ENCODE peak calls at places on chromosomes 2 and 18, in seven cellular contexts. F, K, Q, Y, P, J and H are unnamed samples.

GRCh38 chr2:127768775-127769479 is 42.0 kb downstream of the WDR33 start:
- DNase-seq in J (no peak), P (no peak), K (no peak), Q (peak), Y (no peak), F (no peak), H (no peak)

GRCh38 chr2:94986392-94986963 is 39.0 kb upstream of the MAL start:
- DNase-seq in F (peak), Q (peak), K (peak), P (no peak), Y (no peak), J (peak), H (peak)

GRCh38 chr2:76958749-76959148 is 563.4 kb downstream of the LRRTM4 start:
- DNase-seq in Q (peak), F (no peak), Y (no peak), K (no peak), P (no peak), J (no peak), H (no peak)

GRCh38 chr2:102618452-102619413 is 620 bp upstream of the SLC9A2 start:
- DNase-seq in P (no peak), J (no peak), Q (no peak), F (no peak), Y (no peak), K (peak), H (peak)

GRCh38 chr2:43605079-43605655 is 9.3 kb upstream of the THADA start:
- DNase-seq in Q (peak), K (peak), Y (peak), P (no peak), J (no peak), F (peak), H (no peak)

GRCh38 chr2:240708457-240708856 is 16.8 kb downstream of the AQP12A start:
- DNase-seq in P (no peak), Q (no peak), Y (no peak), J (no peak), K (no peak), F (no peak), H (no peak)

GRCh38 chr2:236512902-236513433 is 56.7 kb upstream of the ACKR3 start:
- DNase-seq in P (peak), Q (peak), F (peak), Y (peak), J (peak), K (peak), H (peak)

GRCh38 chr2:238326801-238327365 is 6.6 kb downstream of the TRAF3IP1 start:
- DNase-seq in J (no peak), P (no peak), Y (no peak), Q (no peak), F (no peak), K (no peak), H (no peak)

GRCh38 chr2:168607992-168608391 is 151.9 kb downstream of the CERS6 start:
- DNase-seq in J (no peak), Q (peak), Y (no peak), F (no peak), P (no peak), K (peak), H (no peak)

GRCh38 chr18:77366725-77367641 is 117.3 kb downstream of the GALR1 start:
- DNase-seq in Q (no peak), P (no peak), K (no peak), F (no peak), Y (no peak), J (peak), H (no peak)

GRCh38 chr2:239946570-239947311 is 78.4 kb downstream of the NDUFA10 start:
- DNase-seq in Q (no peak), P (no peak), F (no peak), Y (no peak), J (no peak), K (no peak), H (no peak)

GRCh38 chr2:9336209-9336533 is 87.2 kb downstream of the ITGB1BP1 start:
- DNase-seq in Y (no peak), K (no peak), P (no peak), Q (peak), F (no peak), J (no peak), H (no peak)

GRCh38 chr2:224163573-224164307 is 124.7 kb upstream of the SERPINE2 start:
- DNase-seq in Q (peak), P (no peak), Y (no peak), J (no peak), F (no peak), K (peak), H (no peak)

GRCh38 chr18:8947576-8947975 is 154.9 kb upstream of the NDUFV2 start:
- DNase-seq in K (no peak), Q (no peak), J (no peak), Y (no peak), F (no peak), P (no peak), H (no peak)

GRCh38 chr2:145593991-145594702 is 1074.2 kb upstream of the ZEB2 start:
- DNase-seq in J (no peak), Q (peak), Y (no peak), K (peak), P (no peak), F (no peak), H (no peak)